ENCODE peak calls at places on chromosome 13, in four cellular contexts. C is cardiac muscle cell, G is Caco-2, N is mucosa of descending colon. S is an unnamed sample.

GRCh38 chr13:37403776-37404497 is 194.6 kb downstream of the POSTN start:
- DNase-seq in C (peak), G (no peak), N (no peak), S (no peak)

GRCh38 chr13:50222569-50223332 is 207.5 kb downstream of the KCNRG start:
- DNase-seq in C (peak), G (peak), N (peak), S (peak)

GRCh38 chr13:72891423-72891822 is 109.5 kb downstream of the PIBF1 start:
- DNase-seq in C (no peak), G (no peak), N (no peak), S (no peak)

GRCh38 chr13:77696863-77697207 is 652 bp upstream of the SLAIN1 start:
- DNase-seq in C (no peak), G (no peak), N (no peak), S (no peak)

GRCh38 chr13:80979035-80979641 is 638.2 kb upstream of the SPRY2 start:
- DNase-seq in C (peak), G (peak), N (no peak), S (no peak)

GRCh38 chr13:72798817-72799216 is 16.9 kb downstream of the PIBF1 start:
- DNase-seq in C (no peak), G (no peak), N (no peak), S (no peak)

GRCh38 chr13:53064721-53065120 is 36.1 kb downstream of the OLFM4 start:
- DNase-seq in C (peak), G (no peak), N (no peak), S (no peak)

GRCh38 chr13:114035583-114036501 is 62.0 kb upstream of the C13orf46 start:
- DNase-seq in C (peak), G (no peak), N (no peak), S (no peak)

GRCh38 chr13:40452741-40453665 is 213.4 kb downstream of the FOXO1 start:
- DNase-seq in C (no peak), G (no peak), N (no peak), S (no peak)

GRCh38 chr13:100394005-100394695 is 194.4 kb downstream of the GGACT start:
- DNase-seq in C (peak), G (no peak), N (no peak), S (no peak)

GRCh38 chr13:114164027-114164426 is 15.0 kb upstream of the CFAP97D2 start:
- DNase-seq in C (no peak), G (no peak), N (peak), S (no peak)

GRCh38 chr13:82758056-82758455 is 1124.2 kb downstream of the SLITRK1 start:
- DNase-seq in C (peak), G (peak), N (no peak), S (no peak)

GRCh38 chr13:67859904-67860303 is 629.8 kb upstream of the PCDH9 start:
- DNase-seq in C (no peak), G (no peak), N (no peak), S (no peak)

GRCh38 chr13:95536629-95537241 is 15.8 kb upstream of the CLDN10 start:
- DNase-seq in C (peak), G (no peak), N (no peak), S (no peak)

GRCh38 chr13:94121686-94122085 is 357.8 kb downstream of the DCT start:
- DNase-seq in C (peak), G (no peak), N (no peak), S (no peak)

GRCh38 chr13:65472336-65472735 is 1757.8 kb downstream of the PCDH9 start:
- DNase-seq in C (peak), G (no peak), N (no peak), S (no peak)

GRCh38 chr13:90884066-90884465 is 463.4 kb upstream of the MIR17HG start:
- DNase-seq in C (no peak), G (no peak), N (no peak), S (no peak)

GRCh38 chr13:89899302-89900103 is 1448.0 kb upstream of the MIR17HG start:
- DNase-seq in C (no peak), G (no peak), N (no peak), S (no peak)

GRCh38 chr13:112443191-112444000 is 67.2 kb downstream of the SPACA7 start:
- DNase-seq in C (no peak), G (peak), N (no peak), S (no peak)

GRCh38 chr13:20414475-20415287 is 111.0 kb downstream of the CRYL1 start:
- DNase-seq in C (no peak), G (no peak), N (no peak), S (no peak)

GRCh38 chr13:101773062-101773461 is 320.6 kb downstream of the ITGBL1 start:
- DNase-seq in C (no peak), G (no peak), N (no peak), S (no peak)

DNA sequence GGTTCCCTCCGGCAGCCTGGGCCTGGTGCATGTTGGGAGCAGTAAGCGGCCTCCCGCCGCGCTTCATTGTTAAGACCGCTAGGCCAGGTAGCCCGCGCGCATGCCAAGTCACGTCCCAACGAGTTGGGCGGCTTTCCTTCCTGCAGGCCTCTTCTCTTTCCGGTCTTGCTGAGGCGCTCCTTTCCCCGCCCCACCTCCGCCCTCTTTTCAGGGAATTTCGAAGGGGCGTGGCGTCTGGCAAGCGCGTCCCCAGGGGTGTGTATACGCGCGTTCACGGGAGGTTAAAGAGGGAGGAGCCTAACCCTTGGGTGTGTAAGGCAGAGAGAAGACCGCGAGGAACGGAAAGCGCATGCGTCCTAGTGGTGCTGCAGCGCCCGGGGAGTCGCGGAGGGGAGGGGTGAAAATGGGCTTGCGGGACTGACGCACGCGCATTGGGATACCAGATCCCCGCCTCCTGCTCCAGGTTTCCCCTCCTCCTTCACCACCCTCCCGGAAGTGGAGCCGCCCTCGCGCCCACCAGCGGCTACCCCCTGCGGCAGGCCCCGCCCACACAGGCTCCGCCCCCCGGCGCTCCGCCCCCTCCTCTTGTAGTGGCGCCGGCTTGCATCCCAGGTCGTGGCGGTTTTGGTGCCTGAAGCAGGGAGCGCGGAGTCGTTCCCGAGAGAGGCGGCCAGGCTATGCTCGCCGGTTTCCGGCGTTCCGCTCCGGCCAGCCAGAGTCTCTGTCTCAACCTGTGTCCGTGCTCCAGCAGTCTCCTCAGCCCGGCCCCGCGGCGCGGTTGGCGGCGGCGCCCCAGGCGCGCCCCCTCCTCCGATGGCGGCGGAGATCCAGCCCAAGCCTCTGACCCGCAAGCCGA is at the start of gene WDFY2:
- DNase-seq in C (peak), G (peak), N (peak), S (peak)
- TF ChIP-seq CTCF in C (no peak), G (peak), N (no peak), S (no peak)

GRCh38 chr13:27921421-27921960 is 1.7 kb downstream of the PDX1 start:
- DNase-seq in C (no peak), G (no peak), N (no peak), S (no peak)

GRCh38 chr13:27919299-27919933 is 384 bp upstream of the PDX1 start:
- DNase-seq in C (no peak), G (no peak), N (no peak), S (no peak)

GRCh38 chr13:27921961-27922910 is 2.4 kb downstream of the PDX1 start:
- DNase-seq in C (no peak), G (no peak), N (no peak), S (no peak)

GRCh38 chr13:27919934-27920676 is at the start of gene PDX1:
- DNase-seq in C (no peak), G (peak), N (peak), S (peak)

DNA sequence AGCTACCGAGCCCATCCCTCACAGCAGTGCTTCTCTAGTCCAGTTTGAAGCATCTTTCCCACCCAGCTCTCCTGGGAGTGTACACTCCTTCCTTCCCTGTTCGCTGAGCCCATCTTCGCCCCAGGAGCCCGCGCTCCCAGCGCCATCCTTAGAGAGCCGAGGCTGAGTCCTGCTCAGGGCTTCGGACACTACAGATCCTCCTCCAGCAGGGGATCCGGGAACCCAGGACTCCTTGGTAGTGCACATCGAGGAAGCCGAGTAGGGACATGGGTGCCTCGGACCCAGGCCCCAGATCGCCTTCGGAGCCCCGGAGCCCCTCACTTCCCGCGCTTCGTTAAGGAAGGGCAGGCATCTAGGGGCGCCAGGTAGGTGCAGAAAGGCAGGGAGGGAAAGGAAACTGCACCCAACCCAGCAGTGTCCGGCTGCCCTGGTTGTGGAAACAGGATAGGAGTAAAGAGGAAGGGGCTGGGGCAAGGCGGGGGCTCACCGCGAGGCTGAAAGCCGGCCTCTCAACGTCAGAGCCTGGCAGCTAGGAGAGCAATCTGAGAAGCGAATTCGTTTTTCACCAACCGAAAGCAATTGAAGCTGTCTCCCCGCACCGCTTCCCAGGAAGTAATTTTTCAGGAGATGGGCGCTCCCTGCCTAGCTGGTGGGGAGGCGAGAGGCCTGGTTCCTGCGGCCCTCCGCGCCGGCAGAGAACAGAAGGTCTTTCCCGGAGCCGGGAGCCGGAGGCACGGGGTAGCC is 1.0 kb downstream of the PDX1 start:
- DNase-seq in C (peak), G (peak), N (no peak), S (no peak)
- TF ChIP-seq CTCF in C (no peak), G (peak), N (no peak), S (no peak)

GRCh38 chr13:32902898-32903297 is 113.3 kb upstream of the KL start:
- DNase-seq in C (peak), G (peak), N (peak), S (no peak)

GRCh38 chr13:32905063-32905863 is 111.0 kb upstream of the KL start:
- DNase-seq in C (no peak), G (no peak), N (no peak), S (no peak)

GRCh38 chr13:32905864-32906180 is 110.4 kb upstream of the KL start:
- DNase-seq in C (no peak), G (no peak), N (no peak), S (no peak)

GRCh38 chr13:32903720-32904119 is 112.5 kb upstream of the KL start:
- DNase-seq in C (no peak), G (no peak), N (no peak), S (no peak)

GRCh38 chr13:32904271-32904670 is 112.0 kb upstream of the KL start:
- DNase-seq in C (no peak), G (no peak), N (no peak), S (no peak)
- TF ChIP-seq CTCF in C (no peak), G (no peak), N (no peak), S (no peak)

GRCh38 chr13:103236213-103236612 is 170.0 kb upstream of the SLC10A2 start:
- DNase-seq in C (peak), G (peak), N (no peak), S (no peak)
- TF ChIP-seq CTCF in C (peak), G (peak), N (no peak), S (no peak)

DNA sequence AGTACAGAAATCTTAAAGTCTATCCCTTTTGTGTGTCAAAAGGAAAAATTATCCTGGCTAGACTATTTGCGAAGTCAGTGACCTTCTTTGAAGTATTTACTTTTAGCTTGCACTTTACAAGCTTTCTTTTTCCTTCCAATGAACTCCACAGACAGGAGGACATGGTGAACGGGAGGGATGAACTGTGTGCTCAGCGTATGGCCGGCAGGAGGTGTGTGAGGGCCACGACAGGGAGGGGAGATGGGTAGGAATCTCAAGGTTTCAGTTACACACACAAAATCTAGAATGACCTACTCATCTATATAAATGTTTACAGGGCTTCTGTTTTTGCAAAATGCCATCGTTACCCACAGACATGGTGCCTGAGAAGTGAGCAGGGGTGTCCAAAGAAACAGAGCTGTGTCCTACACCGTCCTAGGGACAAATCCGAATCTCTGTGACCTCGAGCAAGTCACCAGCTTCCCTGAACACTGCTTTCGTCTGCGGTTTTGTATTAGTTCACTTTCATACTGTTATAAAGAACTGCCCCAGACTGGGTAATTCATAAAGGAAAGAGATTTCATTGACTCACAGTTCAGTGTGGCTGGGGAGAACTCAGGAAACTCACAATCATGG is 537.2 kb downstream of the LIG4 start:
- DNase-seq in C (no peak), G (peak), N (no peak), S (no peak)
- TF ChIP-seq CTCF in C (no peak), G (peak), N (no peak), S (no peak)

GRCh38 chr13:26468203-26468602 is 89.3 kb upstream of the WASF3 start:
- DNase-seq in C (no peak), G (no peak), N (no peak), S (no peak)
- TF ChIP-seq CTCF in C (no peak), G (no peak), N (no peak), S (no peak)

DNA sequence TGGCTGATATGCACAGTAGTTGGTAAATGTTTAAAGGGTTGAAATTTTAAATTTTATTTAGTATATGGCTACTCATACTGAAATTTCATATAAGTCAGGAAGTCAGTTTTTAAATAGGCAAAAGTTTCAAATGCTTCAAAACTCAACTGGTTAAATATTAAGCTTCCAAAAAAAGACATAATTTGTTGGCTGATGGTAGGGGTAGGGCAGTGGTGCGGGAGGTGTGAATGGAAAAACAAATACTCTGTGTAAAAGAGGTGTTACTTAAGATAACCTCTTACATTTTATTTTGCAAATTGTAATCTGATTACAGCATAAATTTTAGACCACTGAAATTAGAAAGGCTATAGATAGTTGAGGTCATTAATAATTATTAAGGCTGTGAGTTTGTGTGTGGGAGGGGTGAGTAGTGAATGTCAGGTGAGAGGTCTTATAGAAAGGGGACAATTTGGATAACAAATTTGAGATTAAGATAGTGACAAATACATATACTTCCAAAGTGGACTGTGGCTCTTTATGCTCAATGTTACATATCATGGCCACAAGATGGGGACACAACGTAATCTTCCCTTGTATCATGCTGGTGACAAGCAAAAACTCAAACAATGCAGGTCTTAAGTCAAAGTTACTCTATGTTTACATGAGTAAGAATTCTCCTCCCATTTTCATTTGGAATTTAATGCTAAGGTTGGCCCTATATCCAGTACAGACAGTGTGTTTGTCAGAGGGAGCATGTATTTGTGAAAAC is 36.6 kb upstream of the OXGR1 start:
- DNase-seq in C (peak), G (peak), N (no peak), S (no peak)
- TF ChIP-seq CTCF in C (peak), G (peak), N (no peak), S (peak)

GRCh38 chr13:24741791-24742190 is 22.2 kb upstream of the RNF17 start:
- DNase-seq in C (no peak), G (no peak), N (no peak), S (no peak)

GRCh38 chr13:24740014-24740890 is 23.7 kb upstream of the RNF17 start:
- DNase-seq in C (no peak), G (no peak), N (no peak), S (no peak)

GRCh38 chr13:24742986-24743385 is 21.0 kb upstream of the RNF17 start:
- DNase-seq in C (no peak), G (no peak), N (no peak), S (no peak)

GRCh38 chr13:24742294-24742693 is 21.7 kb upstream of the RNF17 start:
- DNase-seq in C (peak), G (no peak), N (no peak), S (no peak)

DNA sequence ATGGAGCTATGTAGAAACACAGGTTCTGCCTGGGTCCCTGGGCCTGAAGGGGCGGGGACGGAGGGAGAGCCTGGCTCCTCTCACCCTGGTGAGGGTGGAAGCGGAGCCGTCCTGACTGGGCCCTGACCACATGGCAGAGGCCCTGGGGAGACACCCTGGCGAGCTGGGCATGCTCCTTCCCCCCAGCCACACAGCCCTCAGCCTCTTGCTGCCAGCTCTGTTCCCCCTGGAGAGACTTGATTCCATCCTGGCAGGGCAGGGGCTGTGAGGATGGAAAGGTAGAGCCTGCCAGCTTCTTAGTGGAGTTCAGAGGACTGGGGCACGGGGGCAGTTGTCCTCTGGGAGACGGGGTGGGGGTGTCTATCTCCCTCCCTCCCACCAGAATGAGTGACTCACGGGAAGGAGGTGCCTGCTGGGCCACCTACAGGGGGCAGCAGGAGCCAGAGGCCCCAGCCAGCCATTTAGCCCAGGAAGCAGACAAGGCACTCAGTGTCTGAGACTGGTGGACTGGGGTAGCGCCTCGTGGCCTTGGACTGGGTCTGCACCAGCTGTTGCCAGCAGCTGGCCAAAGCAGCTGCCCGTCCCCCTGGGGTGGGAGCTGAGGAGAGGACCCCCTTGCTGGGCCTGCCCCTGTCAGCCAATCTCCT is 22.8 kb upstream of the RNF17 start:
- DNase-seq in C (no peak), G (no peak), N (no peak), S (no peak)
- TF ChIP-seq CTCF in C (peak), G (peak), N (no peak), S (peak)

DNA sequence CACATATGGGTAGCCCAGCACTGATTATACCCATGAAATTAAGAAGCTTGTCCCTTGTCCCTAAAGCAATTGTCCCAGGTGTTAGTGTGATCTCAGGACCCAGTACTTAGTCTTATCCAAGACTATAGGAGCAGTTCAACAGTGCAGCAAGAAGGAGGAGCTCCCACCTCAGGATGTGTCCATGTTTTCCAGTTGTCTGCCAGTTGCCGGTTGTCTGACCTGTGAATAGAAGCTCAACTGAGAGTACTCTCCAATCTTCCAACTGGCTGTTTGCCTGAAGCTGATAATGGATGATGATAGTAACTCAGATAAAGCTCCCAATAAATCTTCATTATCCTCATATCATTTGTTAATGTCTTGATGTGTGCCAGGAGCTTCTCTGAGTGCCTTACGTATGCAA is 107.2 kb upstream of the HTR2A start:
- DNase-seq in C (peak), G (no peak), N (no peak), S (no peak)
- TF ChIP-seq CTCF in C (peak), G (no peak), N (no peak), S (no peak)

S was measured in right lobe of liver.